ENCODE peak calls at places on chromosomes 16 and 17, in eight cellular contexts. P is epithelial cell of esophagus, B is esophagus muscularis mucosa, Y is GM12865, F is neural crest cell, M is lung, L is mucosa of descending colon, V is A549. S is an unnamed sample.

GRCh38 chr16:64962786-64963185 is 159.1 kb downstream of the CDH11 start:
- DNase-seq in B (no peak), V (no peak), P (no peak), F (no peak), M (no peak), L (no peak), Y (no peak), S (no peak)

GRCh38 chr17:74309902-74310301 is 16.1 kb upstream of the KIF19 start:
- DNase-seq in Y (no peak), V (no peak), B (no peak), M (no peak), F (no peak), P (no peak), L (no peak), S (no peak)

GRCh38 chr17:4583796-4584124 is 569 bp upstream of the SMTNL2 start:
- DNase-seq in P (no peak), V (peak; percentile 94), Y (no peak), F (peak; percentile 44), M (no peak), B (no peak), L (no peak), S (no peak)

GRCh38 chr16:75621170-75621477 is 2.0 kb downstream of the ADAT1 start:
- DNase-seq in Y (peak; percentile 61), V (peak; percentile 49), L (no peak), B (no peak), M (no peak), F (no peak), P (peak; percentile 48), S (no peak)

GRCh38 chr16:30185141-30185682 is 1.8 kb downstream of the CORO1A start:
- DNase-seq in L (peak; percentile 59), M (no peak), Y (peak; percentile 74), V (no peak), B (no peak), F (no peak), P (no peak), S (no peak)

GRCh38 chr16:88379694-88380040 is 3.1 kb upstream of the ZNF469 start:
- DNase-seq in P (no peak), M (no peak), Y (no peak), F (no peak), L (peak; percentile 11), B (no peak), V (no peak), S (no peak)

GRCh38 chr16:28258571-28258970 is 33.8 kb upstream of the SBK1 start:
- DNase-seq in V (no peak), Y (no peak), B (no peak), M (no peak), P (no peak), L (no peak), F (no peak), S (no peak)

GRCh38 chr17:79919164-79919585 is 79.9 kb upstream of the CBX4 start:
- DNase-seq in Y (no peak), F (no peak), V (peak; percentile 81), P (peak; percentile 38), B (no peak), M (peak; percentile 93), L (peak; percentile 97), S (no peak)

GRCh38 chr16:80033783-80034468 is 433.4 kb upstream of the MAF start:
- DNase-seq in L (no peak), V (no peak), Y (no peak), B (no peak), M (no peak), P (no peak), F (no peak), S (no peak)

GRCh38 chr17:41397003-41397665 is at the start of gene KRT31:
- DNase-seq in Y (no peak), L (no peak), P (no peak), V (no peak), F (no peak), B (no peak), M (no peak), S (no peak)

GRCh38 chr17:57918017-57918895 is 37.0 kb downstream of the CUEDC1 start:
- DNase-seq in F (no peak), Y (no peak), P (peak; percentile 27), L (no peak), B (no peak), M (no peak), V (no peak), S (no peak)

GRCh38 chr16:27549857-27550581 is at the start of the genes GTF3C1 and KATNIP:
- DNase-seq in F (peak; percentile 100), M (peak; percentile 100), B (peak; percentile 100), V (peak; percentile 100), P (peak; percentile 99), Y (peak; percentile 99), L (peak; percentile 100), S (peak; percentile 93)

GRCh38 chr17:1130191-1130590 is 49.6 kb downstream of the ABR start:
- DNase-seq in L (no peak), M (no peak), F (no peak), V (no peak), Y (no peak), P (no peak), B (no peak), S (no peak)

DNA sequence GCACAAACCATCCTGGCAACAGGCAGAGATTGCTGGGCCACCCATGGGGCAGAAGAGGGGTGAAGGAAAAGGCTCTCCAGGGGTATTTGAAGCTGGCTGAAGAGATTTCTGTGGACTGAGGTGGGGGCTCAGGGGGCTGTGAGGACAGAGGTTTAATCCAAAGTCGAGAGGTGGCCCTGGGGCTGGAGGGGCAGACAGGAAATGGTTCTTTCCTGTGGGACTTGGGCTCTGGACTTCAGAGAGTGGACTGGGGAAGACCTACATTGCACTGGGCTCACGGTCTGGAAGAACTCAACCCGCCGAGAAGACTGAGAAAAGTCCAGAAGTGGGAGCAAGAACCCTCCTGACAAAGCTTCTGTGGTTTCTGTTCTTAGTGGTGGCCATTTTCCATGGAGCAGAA is 2.9 kb downstream of the CCDC42 start:
- DNase-seq in B (no peak), F (no peak), V (no peak), Y (no peak), P (no peak), M (no peak), L (no peak), S (no peak)
- TF ChIP-seq CTCF in B (no peak), F (no peak), V (no peak), Y (no peak), P (no peak), M (no peak), L (no peak), S (no peak)

GRCh38 chr17:31550389-31551056 is 159.0 kb downstream of the RAB11FIP4 start:
- DNase-seq in P (peak; percentile 24), B (no peak), F (no peak), Y (no peak), M (no peak), V (no peak), L (no peak), S (no peak)

GRCh38 chr17:31549121-31549524 is 157.6 kb downstream of the RAB11FIP4 start:
- DNase-seq in L (no peak), V (peak; percentile 70), M (no peak), F (no peak), P (no peak), B (no peak), Y (peak; percentile 45), S (no peak)

GRCh38 chr17:31552568-31552967 is 161.1 kb downstream of the RAB11FIP4 start:
- DNase-seq in V (no peak), B (no peak), P (no peak), M (no peak), L (no peak), F (no peak), Y (no peak), S (no peak)

GRCh38 chr17:31548709-31549108 is 157.2 kb downstream of the RAB11FIP4 start:
- DNase-seq in L (no peak), P (no peak), Y (no peak), F (no peak), M (no peak), V (no peak), B (no peak), S (no peak)

GRCh38 chr17:31549525-31550388 is 158.3 kb downstream of the RAB11FIP4 start:
- DNase-seq in B (peak; percentile 98), P (peak; percentile 90), L (peak; percentile 97), Y (peak; percentile 96), V (peak; percentile 87), F (peak; percentile 96), M (peak; percentile 94), S (peak; percentile 85)
- TF ChIP-seq CTCF in B (no peak), P (no peak), L (no peak), Y (no peak), V (no peak), F (no peak), M (no peak), S (no peak)

GRCh38 chr16:66515543-66516171 is 34.3 kb downstream of the TK2 start:
- DNase-seq in F (no peak), V (peak; percentile 44), B (no peak), L (peak; percentile 41), M (no peak), Y (peak; percentile 35), P (peak; percentile 35), S (no peak)

GRCh38 chr16:66519482-66519881 is 30.4 kb downstream of the TK2 start:
- DNase-seq in V (no peak), F (no peak), B (no peak), M (no peak), L (no peak), P (no peak), Y (no peak), S (no peak)

GRCh38 chr16:66516808-66517585 is 32.9 kb downstream of the TK2 start:
- DNase-seq in P (peak; percentile 96), Y (peak; percentile 98), B (peak; percentile 100), L (peak; percentile 96), M (peak; percentile 98), F (peak; percentile 53), V (peak; percentile 98), S (peak; percentile 87)

GRCh38 chr16:66517586-66518263 is 32.2 kb downstream of the TK2 start:
- DNase-seq in B (no peak), P (no peak), L (peak; percentile 58), M (no peak), Y (no peak), F (no peak), V (no peak), S (no peak)

GRCh38 chr16:66516172-66516807 is 33.6 kb downstream of the TK2 start:
- DNase-seq in V (no peak), B (no peak), M (no peak), P (no peak), Y (no peak), F (no peak), L (no peak), S (no peak)
- TF ChIP-seq CTCF in V (no peak), B (no peak), M (no peak), P (no peak), Y (no peak), F (no peak), L (no peak), S (no peak)

DNA sequence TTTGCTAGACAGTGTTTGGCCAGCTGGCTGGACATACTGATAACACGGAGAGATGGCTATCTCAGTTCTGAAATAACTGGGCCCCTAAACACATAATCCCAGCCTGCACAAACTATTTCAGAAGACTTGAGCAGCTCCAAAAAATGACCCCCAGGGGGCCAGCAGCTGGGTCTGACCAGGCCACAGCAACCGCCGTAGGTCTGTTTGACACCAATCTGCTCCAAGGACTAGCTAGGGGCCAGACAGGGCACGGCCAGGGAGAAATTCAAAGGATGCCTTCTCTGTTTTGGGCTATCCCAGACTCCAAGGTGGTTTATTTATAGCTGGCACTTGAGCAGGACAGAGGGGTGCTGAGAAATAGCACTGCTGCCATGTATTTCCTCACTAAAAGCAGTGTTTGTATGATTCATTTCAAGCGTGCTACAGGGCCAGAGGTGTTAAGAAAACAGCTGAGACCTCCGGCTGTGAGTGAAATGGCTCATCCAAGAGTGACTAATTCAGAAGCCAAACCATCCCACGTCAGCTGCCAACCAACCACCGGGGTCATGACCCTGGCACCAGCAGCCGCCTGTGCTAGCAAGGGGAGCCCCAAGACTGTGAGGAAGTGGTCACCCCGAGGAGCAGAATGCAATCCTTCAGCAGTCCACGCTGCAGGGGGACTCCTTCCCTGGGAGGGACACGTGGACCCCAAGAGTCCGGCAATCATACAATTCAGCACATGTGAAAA is 5.7 kb downstream of the GGA2 start:
- DNase-seq in M (peak; percentile 66), P (peak; percentile 96), F (no peak), V (peak; percentile 59), Y (peak; percentile 91), B (peak; percentile 92), L (peak; percentile 51), S (peak; percentile 94)
- TF ChIP-seq CTCF in M (no peak), P (no peak), F (no peak), V (no peak), Y (peak; percentile 8), B (no peak), L (no peak), S (no peak)